ENCODE peak calls at places on chromosomes 5 and 9, in four cellular contexts. Z, O, L and X are unnamed samples.

GRCh38 chr9:136107953-136108647 is 10.6 kb downstream of the TMEM250 start:
- DNase-seq in Z (no peak), O (no peak), L (no peak), X (peak; percentile 74)

GRCh38 chr9:124011460-124012301 is at the start of gene LHX2:
- DNase-seq in O (peak; percentile 96), Z (peak; percentile 15), L (peak; percentile 97), X (no peak)

GRCh38 chr5:66796306-66797292 is 200.4 kb downstream of the MAST4 start:
- DNase-seq in O (no peak), Z (no peak), L (no peak), X (no peak)

GRCh38 chr9:137870432-137870831 is 7.2 kb upstream of the CACNA1B start:
- DNase-seq in O (no peak), Z (no peak), L (no peak), X (no peak)

GRCh38 chr5:80414113-80414512 is 6.2 kb downstream of the ZFYVE16 start:
- DNase-seq in Z (no peak), O (no peak), L (no peak), X (no peak)

GRCh38 chr5:52502591-52502990 is 285.1 kb upstream of the ITGA1 start:
- DNase-seq in L (peak; percentile 63), Z (no peak), O (peak; percentile 55), X (no peak)

GRCh38 chr5:82046268-82046621 is 74.4 kb downstream of the ATG10 start:
- DNase-seq in O (no peak), L (no peak), Z (no peak), X (no peak)

GRCh38 chr9:126860077-126860756 is at the start of gene ZBTB34:
- DNase-seq in O (peak; percentile 89), Z (no peak), L (peak; percentile 94), X (no peak)

GRCh38 chr5:98827161-98827560 is 53.7 kb downstream of the RGMB start:
- DNase-seq in L (peak; percentile 23), O (no peak), Z (no peak), X (peak; percentile 8)